ENCODE peak calls at places on chromosomes 7 and 10, in four cellular contexts. J is effector memory CD4-positive, alpha-beta T cell; V is gastrocnemius medialis; S is sigmoid colon. C is an unnamed sample.
A peak's percentile ranks its signal among the peaks of the same experiment; 100 is the strongest.

GRCh38 chr7:158343936-158344455 is 243.6 kb downstream of the PTPRN2 start:
- DNase-seq in S (no peak), J (no peak), V (no peak), C (no peak)

GRCh38 chr7:28114056-28114455 is 66.5 kb downstream of the JAZF1 start:
- DNase-seq in V (no peak), J (no peak), S (no peak), C (no peak)

GRCh38 chr10:63522129-63522687 is 1.0 kb downstream of the REEP3 start:
- DNase-seq in J (no peak), V (no peak), S (no peak), C (no peak)

GRCh38 chr7:111059826-111060225 is 31.1 kb upstream of the LRRN3 start:
- DNase-seq in S (no peak), J (no peak), V (no peak), C (no peak)

GRCh38 chr10:72784551-72785421 is 92.8 kb downstream of the MCU start:
- DNase-seq in V (no peak), S (peak; percentile 65), J (no peak), C (peak; percentile 88)

GRCh38 chr10:64396105-64396504 is 874.9 kb downstream of the REEP3 start:
- DNase-seq in V (no peak), S (no peak), J (no peak), C (peak; percentile 74)

GRCh38 chr7:93948106-93948505 is 26.6 kb downstream of the GNG11 start:
- DNase-seq in S (no peak), V (no peak), J (no peak), C (peak; percentile 44)

GRCh38 chr10:83012866-83013265 is 1126.4 kb upstream of the GHITM start:
- DNase-seq in J (no peak), V (no peak), S (no peak), C (peak; percentile 81)

GRCh38 chr10:133260895-133261725 is 15.6 kb downstream of the ADAM8 start:
- DNase-seq in J (peak; percentile 52), S (peak; percentile 82), V (no peak), C (peak; percentile 68)

GRCh38 chr7:67251986-67252558 is 255.4 kb downstream of the TYW1 start:
- DNase-seq in V (no peak), S (no peak), J (no peak), C (no peak)

GRCh38 chr7:36165059-36165458 is 12.0 kb downstream of the EEPD1 start:
- DNase-seq in J (no peak), S (no peak), V (no peak), C (peak; percentile 55)

GRCh38 chr10:116785282-116785681 is 42.9 kb upstream of the HSPA12A start:
- DNase-seq in J (no peak), V (no peak), S (no peak), C (no peak)

GRCh38 chr7:72336382-72336886 is 75.7 kb downstream of the CALN1 start:
- DNase-seq in S (no peak), V (no peak), J (no peak), C (no peak)
- H3K27me3 ChIP-seq in S (peaks cover 38% of the 10 kb centered on the region), V (peaks cover 22% of the 10 kb centered on the region), J (peaks cover 9% of the 10 kb centered on the region), C (peaks cover 31% of the 10 kb centered on the region)

DNA sequence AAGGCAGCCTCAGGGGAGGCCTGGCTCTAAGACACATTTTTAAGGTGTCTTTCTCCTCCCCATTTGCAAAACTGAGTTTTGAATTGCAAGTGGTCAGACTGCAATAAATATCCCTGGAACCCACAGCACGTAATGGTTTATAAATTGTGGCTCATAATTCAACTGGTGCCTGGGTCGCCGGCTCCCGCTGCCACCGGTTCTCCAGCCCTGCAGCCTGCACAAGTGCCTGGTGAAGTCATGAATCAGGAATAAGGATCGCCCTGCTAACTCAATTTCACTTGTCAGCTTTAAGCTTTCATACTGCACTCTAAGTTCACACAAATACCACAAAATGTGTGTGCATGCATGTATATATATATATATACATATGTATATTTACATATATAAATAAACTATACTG is 129.4 kb upstream of the UNC5B start:
- DNase-seq in J (no peak), S (peak; percentile 50), V (no peak), C (no peak)
- H3K4me1 ChIP-seq in J (no peaks in the 10 kb centered on the region), S (no peaks in the 10 kb centered on the region), V (no peaks in the 10 kb centered on the region), C (no peaks in the 10 kb centered on the region)

GRCh38 chr7:100122067-100122466 is 2.6 kb downstream of the CNPY4 start:
- DNase-seq in J (no peak), S (no peak), V (no peak), C (no peak)
- H3K27me3 ChIP-seq in J (no peaks in the 10 kb centered on the region), S (no peaks in the 10 kb centered on the region), V (no peaks in the 10 kb centered on the region), C (no peaks in the 10 kb centered on the region)

GRCh38 chr7:1514993-1515392 is 10.8 kb upstream of the INTS1 start:
- DNase-seq in J (no peak), V (no peak), S (no peak), C (no peak)
- H3K4me1 ChIP-seq in J (peaks cover 11% of the 10 kb centered on the region), V (peaks cover 21% of the 10 kb centered on the region), S (no peaks in the 10 kb centered on the region), C (peaks cover 5% of the 10 kb centered on the region)

C was measured in adipocyte.